ENCODE peak calls at places on chromosome 4, in eight cellular contexts. M, J, S, N, V, Q, L and U are unnamed samples.

GRCh38 chr4:26116057-26116456 is 202.0 kb downstream of the SMIM20 start:
- DNase-seq in Q (no peak), J (no peak), S (no peak), M (no peak), V (no peak), N (no peak), L (no peak), U (no peak)

GRCh38 chr4:75920327-75920726 is 18.1 kb upstream of the PPEF2 start:
- DNase-seq in J (no peak), L (no peak), Q (no peak), V (no peak), N (no peak), S (no peak), M (no peak), U (no peak)

GRCh38 chr4:110490109-110490508 is 14.2 kb downstream of the ENPEP start:
- DNase-seq in N (no peak), Q (no peak), J (no peak), L (no peak), M (no peak), V (no peak), S (no peak), U (no peak)

GRCh38 chr4:113256946-113257345 is 207.5 kb downstream of the ANK2 start:
- DNase-seq in J (no peak), S (no peak), M (no peak), N (no peak), L (no peak), Q (no peak), V (no peak), U (no peak)

GRCh38 chr4:48043504-48043903 is 26.9 kb downstream of the NIPAL1 start:
- DNase-seq in N (no peak), L (no peak), M (no peak), S (no peak), V (no peak), J (no peak), Q (no peak), U (no peak)

GRCh38 chr4:110628321-110629213 is 5.7 kb upstream of the PITX2 start:
- DNase-seq in V (no peak), J (no peak), M (no peak), L (no peak), S (no peak), Q (no peak), N (no peak), U (no peak)

GRCh38 chr4:74944354-74944793 is 11.5 kb downstream of the PARM1 start:
- DNase-seq in L (no peak), V (no peak), S (peak), M (no peak), Q (no peak), J (no peak), N (no peak), U (no peak)

GRCh38 chr4:68906238-68907137 is 45.1 kb downstream of the UGT2A3 start:
- DNase-seq in N (no peak), V (no peak), J (no peak), M (no peak), Q (no peak), S (no peak), L (no peak), U (no peak)

GRCh38 chr4:175413561-175413960 is 398.5 kb downstream of the GPM6A start:
- DNase-seq in M (no peak), J (no peak), V (no peak), Q (no peak), L (no peak), S (no peak), N (no peak), U (no peak)

GRCh38 chr4:124685851-124686250 is 26.7 kb downstream of the ANKRD50 start:
- DNase-seq in J (no peak), Q (no peak), L (no peak), S (no peak), V (no peak), N (no peak), M (no peak), U (no peak)

GRCh38 chr4:188975271-188975670 is 836.0 kb downstream of the TRIML1 start:
- DNase-seq in N (no peak), M (no peak), S (no peak), L (no peak), Q (no peak), J (no peak), V (no peak), U (no peak)

GRCh38 chr4:188976644-188977115 is 837.4 kb downstream of the TRIML1 start:
- DNase-seq in M (no peak), Q (no peak), V (no peak), L (no peak), N (no peak), J (peak), S (no peak), U (no peak)

GRCh38 chr4:188971125-188971524 is 831.9 kb downstream of the TRIML1 start:
- DNase-seq in L (peak), N (no peak), M (no peak), S (no peak), J (no peak), V (no peak), Q (no peak), U (no peak)
- TF ChIP-seq CTCF in L (peak), N (no peak), M (peak), S (no peak), J (peak), V (no peak), Q (no peak), U (no peak)

GRCh38 chr4:7762376-7763040 is 177.2 kb downstream of the AFAP1 start:
- DNase-seq in S (no peak), V (no peak), J (no peak), N (no peak), L (no peak), M (no peak), Q (no peak), U (no peak)

GRCh38 chr4:7760706-7761105 is 179.0 kb downstream of the AFAP1 start:
- DNase-seq in N (no peak), Q (no peak), L (no peak), J (no peak), M (no peak), S (no peak), V (no peak), U (no peak)

GRCh38 chr4:7761720-7762119 is 177.9 kb downstream of the AFAP1 start:
- DNase-seq in M (peak), N (peak), L (peak), J (peak), Q (peak), V (peak), S (peak), U (peak)

GRCh38 chr4:7760228-7760627 is 179.4 kb downstream of the AFAP1 start:
- DNase-seq in Q (peak), V (no peak), N (no peak), J (no peak), M (no peak), L (no peak), S (no peak), U (no peak)

DNA sequence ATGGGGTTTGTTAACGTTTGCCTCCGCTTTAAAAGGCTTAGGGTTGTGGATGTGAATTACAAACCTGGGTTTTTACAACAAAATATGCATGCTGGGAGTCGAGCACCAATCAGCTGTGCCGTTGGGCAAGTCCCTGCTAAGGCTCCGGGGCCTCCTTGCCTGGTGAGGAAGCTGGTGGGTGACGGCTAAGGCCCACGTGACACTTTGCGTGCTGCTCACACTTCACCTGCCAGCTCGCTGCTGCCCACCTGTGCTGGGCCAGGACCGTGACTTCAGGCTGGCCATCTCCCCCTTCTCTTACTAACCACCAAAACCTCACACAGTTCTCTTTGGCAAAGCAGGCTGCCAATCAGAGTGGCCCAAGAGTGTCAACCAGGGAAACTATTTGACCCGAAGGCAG is 178.3 kb downstream of the AFAP1 start:
- DNase-seq in V (no peak), S (no peak), M (no peak), L (no peak), Q (no peak), J (no peak), N (no peak), U (no peak)
- TF ChIP-seq POLR2AphosphoS5 in V (no peak), S (no peak), M (no peak), L (no peak), Q (no peak), J (no peak), N (no peak), U (no peak)

GRCh38 chr4:152618971-152619370 is 60.8 kb downstream of the TMEM154 start:
- DNase-seq in S (no peak), N (no peak), M (peak), Q (no peak), J (no peak), V (no peak), L (no peak), U (no peak)
- TF ChIP-seq EP300 in S (no peak), N (no peak), M (no peak), Q (no peak), J (no peak), V (no peak), L (no peak), U (no peak)

GRCh38 chr4:2587215-2587823 is 50.9 kb downstream of the FAM193A start:
- DNase-seq in S (no peak), J (no peak), N (no peak), M (no peak), L (no peak), Q (no peak), V (no peak), U (no peak)
- TF ChIP-seq CTCF in S (no peak), J (no peak), N (no peak), M (no peak), L (no peak), Q (no peak), V (no peak), U (no peak)

GRCh38 chr4:95839891-95840290 is at the start of gene PDHA2:
- DNase-seq in Q (no peak), N (no peak), J (no peak), S (no peak), V (no peak), L (no peak), M (no peak), U (peak)

GRCh38 chr4:95833652-95834276 is 6.1 kb upstream of the PDHA2 start:
- DNase-seq in J (no peak), V (no peak), S (no peak), L (peak), Q (no peak), N (no peak), M (no peak), U (no peak)

GRCh38 chr4:95835672-95836071 is 4.2 kb upstream of the PDHA2 start:
- DNase-seq in L (peak), Q (peak), J (no peak), S (no peak), M (no peak), V (no peak), N (no peak), U (no peak)

GRCh38 chr4:95838192-95838591 is 1.7 kb upstream of the PDHA2 start:
- DNase-seq in M (no peak), L (no peak), Q (no peak), N (no peak), S (no peak), J (no peak), V (no peak), U (no peak)
- TF ChIP-seq POLR2AphosphoS5 in M (no peak), L (no peak), Q (no peak), N (no peak), S (no peak), J (no peak), V (no peak), U (no peak)

GRCh38 chr4:848803-849477 is 23.0 kb upstream of the CPLX1 start:
- DNase-seq in S (no peak), M (no peak), V (no peak), Q (no peak), N (no peak), L (peak), J (no peak), U (no peak)
- TF ChIP-seq EP300 in S (no peak), M (no peak), V (no peak), Q (no peak), N (no peak), L (no peak), J (no peak), U (no peak)